ENCODE peak calls at places on chromosomes 5 and 9, in four cellular contexts. M, H, I and B are unnamed samples.

GRCh38 chr9:6109571-6109970 is 94.1 kb upstream of the RANBP6 start:
- DNase-seq in M (no peak), H (no peak), I (no peak), B (no peak)

GRCh38 chr5:81075041-81075440 is 114.9 kb downstream of the RASGRF2 start:
- DNase-seq in M (no peak), H (no peak), I (no peak), B (no peak)

GRCh38 chr9:134328341-134328840 is 2.1 kb downstream of the RXRA start:
- DNase-seq in M (no peak), H (peak), I (no peak), B (no peak)

GRCh38 chr9:21153688-21154608 is 12.3 kb upstream of the IFNW1 start:
- DNase-seq in M (no peak), H (no peak), I (no peak), B (no peak)

GRCh38 chr5:165423697-165424299 is 1918.4 kb downstream of the MAT2B start:
- DNase-seq in M (no peak), H (no peak), I (no peak), B (no peak)

GRCh38 chr9:130833324-130833990 is 1.6 kb upstream of the ABL1 start:
- DNase-seq in M (no peak), H (no peak), I (no peak), B (peak)

GRCh38 chr5:53211799-53212198 is 102.2 kb upstream of the MOCS2 start:
- DNase-seq in M (no peak), H (no peak), I (no peak), B (no peak)

GRCh38 chr5:68711311-68712200 is 382.3 kb upstream of the SLC30A5 start:
- DNase-seq in M (peak), H (no peak), I (no peak), B (no peak)

GRCh38 chr9:126587187-126588185 is 26.2 kb upstream of the LMX1B start:
- DNase-seq in M (no peak), H (peak), I (no peak), B (no peak)

GRCh38 chr9:126527109-126527825 is 86.5 kb upstream of the LMX1B start:
- DNase-seq in M (no peak), H (peak), I (no peak), B (no peak)

GRCh38 chr5:34001231-34001935 is 6.5 kb downstream of the AMACR start:
- DNase-seq in M (no peak), H (peak), I (no peak), B (no peak)

GRCh38 chr9:69425402-69425801 is 100.4 kb downstream of the ENTREP1 start:
- DNase-seq in M (no peak), H (no peak), I (no peak), B (no peak)

GRCh38 chr5:1783214-1783551 is 16.5 kb downstream of the MRPL36 start:
- DNase-seq in M (peak), H (no peak), I (no peak), B (peak)

GRCh38 chr9:106897223-106897622 is 34.3 kb downstream of the ZNF462 start:
- DNase-seq in M (no peak), H (no peak), I (no peak), B (no peak)

GRCh38 chr9:17134396-17134842 is 421 bp upstream of the CNTLN start:
- DNase-seq in M (no peak), H (no peak), I (no peak), B (no peak)

GRCh38 chr5:56478062-56478461 is 244.9 kb upstream of the ANKRD55 start:
- DNase-seq in M (no peak), H (no peak), I (no peak), B (no peak)

GRCh38 chr5:140219068-140219971 is 44.3 kb downstream of the CYSTM1 start:
- DNase-seq in M (no peak), H (peak), I (no peak), B (no peak)

GRCh38 chr9:129109952-129110739 is 447 bp downstream of the CRAT start:
- DNase-seq in M (no peak), H (peak), I (peak), B (peak)

GRCh38 chr5:164013077-164013670 is 507.8 kb downstream of the MAT2B start:
- DNase-seq in M (peak), H (peak), I (peak), B (peak)

GRCh38 chr5:176528761-176529115 is 8.5 kb downstream of the RNF44 start:
- DNase-seq in M (no peak), H (no peak), I (no peak), B (no peak)

GRCh38 chr5:167720676-167721260 is 570.7 kb upstream of the WWC1 start:
- DNase-seq in M (no peak), H (no peak), I (no peak), B (no peak)

GRCh38 chr9:94806307-94806893 is 79.9 kb downstream of the AOPEP start:
- DNase-seq in M (peak), H (no peak), I (peak), B (no peak)

GRCh38 chr5:92998456-92998855 is 582.6 kb downstream of the NR2F1-AS1 start:
- DNase-seq in M (no peak), H (peak), I (no peak), B (no peak)

GRCh38 chr5:159864885-159865622 is 51.2 kb upstream of the ADRA1B start:
- DNase-seq in M (peak), H (no peak), I (no peak), B (no peak)
- TF ChIP-seq POLR2AphosphoS2 in M (no peak), H (no peak), I (no peak), B (no peak)

DNA sequence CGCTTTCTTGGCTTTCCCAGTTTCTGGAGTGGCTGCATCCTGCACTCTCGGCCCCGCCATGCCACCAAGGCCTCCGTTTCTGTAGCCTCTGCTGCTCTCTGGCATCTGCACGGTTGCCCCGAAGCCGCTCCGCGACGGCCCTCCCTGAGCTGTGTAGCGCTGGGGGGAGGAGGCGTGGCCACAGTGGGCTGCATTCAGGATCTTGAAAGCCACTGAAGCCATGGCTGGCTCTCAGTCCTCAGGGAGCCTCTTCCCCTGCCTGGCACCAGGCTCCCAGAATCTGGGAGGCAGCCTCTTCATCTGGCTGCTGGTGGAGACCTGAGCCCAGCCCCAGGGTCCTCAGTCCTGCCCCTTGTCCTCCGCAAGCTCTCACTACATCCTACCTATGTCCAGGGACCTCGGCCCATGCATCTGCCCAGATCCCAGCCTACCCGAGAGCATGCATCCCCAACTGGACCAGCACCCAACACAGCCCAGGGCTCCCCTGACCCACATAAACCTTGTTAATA is 25.1 kb downstream of the PAEP start:
- DNase-seq in M (no peak), H (no peak), I (no peak), B (no peak)
- TF ChIP-seq HDAC2 in M (no peak), H (no peak), I (no peak), B (no peak)

DNA sequence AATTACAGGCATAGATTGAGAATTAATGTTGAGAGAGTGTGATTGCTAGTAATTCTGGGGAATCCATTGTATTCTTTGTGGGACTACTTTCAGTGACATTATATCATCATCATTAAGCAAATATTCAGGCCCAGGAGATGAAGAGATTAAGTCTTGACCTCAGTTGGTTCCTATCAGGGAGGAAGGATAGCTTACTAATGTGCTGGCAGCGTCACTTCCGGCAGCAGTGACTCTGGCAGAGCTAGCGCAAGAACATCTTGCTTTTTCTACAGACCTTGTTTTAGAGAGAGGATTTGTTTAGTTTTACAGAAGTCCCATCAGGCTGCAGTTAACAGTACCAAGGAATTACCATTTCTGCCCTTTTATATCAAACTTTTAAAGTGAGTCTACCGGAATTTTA is 20.3 kb downstream of the OSTF1 start:
- DNase-seq in M (no peak), H (no peak), I (no peak), B (no peak)
- TF ChIP-seq POLR2AphosphoS2 in M (no peak), H (no peak), I (no peak), B (no peak)

DNA sequence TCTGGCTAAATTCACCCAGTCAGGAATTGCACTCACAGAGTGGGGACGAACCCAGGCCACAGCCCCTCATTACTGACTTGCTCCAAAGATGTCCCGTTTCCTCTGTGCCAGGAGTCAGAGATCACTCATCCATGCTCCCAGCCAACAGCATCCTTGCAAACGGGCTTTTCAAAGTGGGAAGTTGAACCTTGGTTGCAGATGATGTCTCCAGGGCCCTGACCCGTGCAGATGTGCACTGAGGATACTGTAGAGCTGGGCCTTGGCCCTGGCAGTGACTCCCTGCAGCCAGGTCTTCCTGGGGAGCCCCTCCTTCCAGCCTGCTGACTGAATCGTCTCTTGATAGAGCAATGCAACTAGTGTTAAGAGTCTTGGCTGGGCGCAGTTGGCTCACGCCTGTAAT is 22.3 kb downstream of the TCF7 start:
- DNase-seq in M (no peak), H (no peak), I (no peak), B (no peak)
- TF ChIP-seq HDAC2 in M (no peak), H (no peak), I (no peak), B (no peak)